ENCODE peak calls at places on chromosomes 6 and 20, in ten cellular contexts. R, U, V, J, E, C, O, F, X and D are unnamed samples.

GRCh38 chr20:59634435-59635005 is 30.2 kb downstream of the PHACTR3 start:
- DNase-seq in J (no peak), V (no peak), C (no peak), U (no peak), R (no peak), X (no peak), O (no peak), F (no peak), E (no peak), D (no peak)

GRCh38 chr6:113830140-113830539 is 27.0 kb upstream of the MARCKS start:
- DNase-seq in U (no peak), E (no peak), J (no peak), V (no peak), F (no peak), R (no peak), O (no peak), X (no peak), C (no peak), D (no peak)

GRCh38 chr20:57653910-57654309 is 33.7 kb upstream of the ZBP1 start:
- DNase-seq in O (no peak), X (no peak), J (no peak), E (no peak), R (no peak), F (no peak), U (no peak), V (peak), C (no peak), D (peak)

GRCh38 chr6:27752038-27752885 is 159.9 kb downstream of the OR2B2 start:
- DNase-seq in R (peak), U (peak), X (peak), O (peak), J (peak), V (peak), C (no peak), F (peak), E (peak), D (peak)

GRCh38 chr6:15962449-15962764 is 166.5 kb upstream of the MYLIP start:
- DNase-seq in J (peak), U (peak), V (no peak), X (no peak), R (peak), C (no peak), O (no peak), E (no peak), F (peak), D (peak)

GRCh38 chr6:81752969-81753708 is 658 bp upstream of the TENT5A start:
- DNase-seq in V (peak), C (peak), E (peak), O (peak), J (peak), X (peak), U (peak), F (peak), R (no peak), D (peak)

GRCh38 chr20:21396921-21397340 is 395 bp downstream of the NKX2-4 start:
- DNase-seq in X (no peak), R (no peak), F (peak), E (no peak), C (no peak), V (no peak), J (no peak), U (no peak), O (peak), D (peak)

GRCh38 chr6:66605971-66606370 is 898.9 kb upstream of the EYS start:
- DNase-seq in R (no peak), F (no peak), C (no peak), J (peak), E (no peak), X (no peak), U (no peak), V (no peak), O (no peak), D (no peak)

GRCh38 chr6:158711264-158711663 is 61.4 kb downstream of the SYTL3 start:
- DNase-seq in X (no peak), U (no peak), E (no peak), C (no peak), J (peak), O (no peak), F (no peak), R (no peak), V (no peak), D (no peak)

GRCh38 chr20:63830821-63831593 is at the start of gene ZBTB46:
- DNase-seq in V (no peak), C (peak), F (peak), X (no peak), E (no peak), R (no peak), U (no peak), O (peak), J (peak), D (peak)

GRCh38 chr6:101110814-101111213 is 229.7 kb upstream of the ASCC3 start:
- DNase-seq in U (no peak), X (no peak), C (no peak), O (no peak), F (no peak), R (no peak), J (no peak), V (no peak), E (no peak), D (no peak)

GRCh38 chr20:41124451-41125094 is 12.8 kb upstream of the PLCG1 start:
- DNase-seq in U (no peak), V (no peak), J (no peak), X (no peak), F (no peak), R (no peak), E (no peak), O (no peak), C (no peak), D (no peak)

GRCh38 chr20:63317601-63318291 is 24.8 kb downstream of the COL20A1 start:
- DNase-seq in V (no peak), U (no peak), E (no peak), X (no peak), C (no peak), R (no peak), F (no peak), O (peak), J (no peak), D (no peak)

GRCh38 chr20:61249626-61250025 is 2.4 kb upstream of the CDH4 start:
- DNase-seq in E (no peak), J (no peak), R (no peak), U (no peak), C (no peak), X (no peak), V (no peak), F (no peak), O (no peak), D (no peak)

GRCh38 chr20:21490105-21490504 is 23.8 kb downstream of the NKX2-2 start:
- DNase-seq in C (no peak), X (no peak), U (no peak), R (no peak), E (no peak), J (peak), V (no peak), O (no peak), F (no peak), D (no peak)